ENCODE peak calls at places on chromosomes 5 and 9, in nine cellular contexts. One of them, this sample, is unnamed.

GRCh38 chr9:34983209-34983608 is 6.3 kb upstream of the DNAJB5 start:
- DNase-seq in CD8-positive, alpha-beta T cell: no peak
- DNase-seq in choroid plexus epithelial cell: no peak
- DNase-seq in foreskin keratinocyte: no peak
- DNase-seq in NT2/D1: no peak
- DNase-seq in KG1: no peak
- DNase-seq in NCI-H2029: no peak
- DNase-seq in skeletal muscle cell: no peak
- DNase-seq in central memory CD4-positive, alpha-beta T cell: peak
- DNase-seq in this sample: no peak

GRCh38 chr5:57575839-57576238 is 93.2 kb upstream of the ACTBL2 start:
- DNase-seq in foreskin keratinocyte: no peak
- DNase-seq in choroid plexus epithelial cell: no peak
- DNase-seq in central memory CD4-positive, alpha-beta T cell: no peak
- DNase-seq in NCI-H2029: no peak
- DNase-seq in NT2/D1: no peak
- DNase-seq in skeletal muscle cell: no peak
- DNase-seq in KG1: no peak
- DNase-seq in CD8-positive, alpha-beta T cell: no peak
- DNase-seq in this sample: no peak

GRCh38 chr9:134753191-134753590 is 111.6 kb downstream of the COL5A1 start:
- DNase-seq in KG1: no peak
- DNase-seq in central memory CD4-positive, alpha-beta T cell: no peak
- DNase-seq in choroid plexus epithelial cell: no peak
- DNase-seq in NT2/D1: no peak
- DNase-seq in skeletal muscle cell: no peak
- DNase-seq in CD8-positive, alpha-beta T cell: no peak
- DNase-seq in foreskin keratinocyte: no peak
- DNase-seq in NCI-H2029: no peak
- DNase-seq in this sample: no peak

GRCh38 chr5:113495402-113495801 is 7.1 kb upstream of the MCC start:
- DNase-seq in NCI-H2029: no peak
- DNase-seq in skeletal muscle cell: no peak
- DNase-seq in CD8-positive, alpha-beta T cell: no peak
- DNase-seq in choroid plexus epithelial cell: peak
- DNase-seq in NT2/D1: no peak
- DNase-seq in KG1: no peak
- DNase-seq in central memory CD4-positive, alpha-beta T cell: no peak
- DNase-seq in foreskin keratinocyte: no peak
- DNase-seq in this sample: no peak

GRCh38 chr9:122031806-122032205 is 61.3 kb downstream of the TTLL11 start:
- DNase-seq in central memory CD4-positive, alpha-beta T cell: no peak
- DNase-seq in skeletal muscle cell: no peak
- DNase-seq in NT2/D1: no peak
- DNase-seq in CD8-positive, alpha-beta T cell: no peak
- DNase-seq in NCI-H2029: no peak
- DNase-seq in foreskin keratinocyte: no peak
- DNase-seq in KG1: no peak
- DNase-seq in choroid plexus epithelial cell: no peak
- DNase-seq in this sample: no peak

GRCh38 chr9:96460877-96461276 is 10.9 kb downstream of the HABP4 start:
- DNase-seq in skeletal muscle cell: peak
- DNase-seq in choroid plexus epithelial cell: peak
- DNase-seq in central memory CD4-positive, alpha-beta T cell: no peak
- DNase-seq in NCI-H2029: no peak
- DNase-seq in KG1: no peak
- DNase-seq in CD8-positive, alpha-beta T cell: no peak
- DNase-seq in NT2/D1: no peak
- DNase-seq in foreskin keratinocyte: no peak
- DNase-seq in this sample: no peak

GRCh38 chr9:107258919-107259318 is 24.2 kb upstream of the RAD23B start:
- DNase-seq in choroid plexus epithelial cell: no peak
- DNase-seq in central memory CD4-positive, alpha-beta T cell: no peak
- DNase-seq in NT2/D1: no peak
- DNase-seq in NCI-H2029: no peak
- DNase-seq in KG1: no peak
- DNase-seq in skeletal muscle cell: no peak
- DNase-seq in foreskin keratinocyte: no peak
- DNase-seq in CD8-positive, alpha-beta T cell: no peak
- DNase-seq in this sample: no peak

GRCh38 chr5:175657593-175658271 is at the start of gene HRH2:
- DNase-seq in NT2/D1: no peak
- DNase-seq in CD8-positive, alpha-beta T cell: peak
- DNase-seq in central memory CD4-positive, alpha-beta T cell: peak
- DNase-seq in KG1: peak
- DNase-seq in choroid plexus epithelial cell: peak
- DNase-seq in NCI-H2029: no peak
- DNase-seq in foreskin keratinocyte: no peak
- DNase-seq in skeletal muscle cell: no peak
- DNase-seq in this sample: no peak

GRCh38 chr5:37792976-37793328 is 46.9 kb downstream of the GDNF start:
- DNase-seq in KG1: no peak
- DNase-seq in NT2/D1: no peak
- DNase-seq in foreskin keratinocyte: no peak
- DNase-seq in choroid plexus epithelial cell: peak
- DNase-seq in skeletal muscle cell: peak
- DNase-seq in NCI-H2029: no peak
- DNase-seq in central memory CD4-positive, alpha-beta T cell: no peak
- DNase-seq in CD8-positive, alpha-beta T cell: no peak
- DNase-seq in this sample: peak

GRCh38 chr9:91037511-91038482 is 236.2 kb downstream of the SYK start:
- DNase-seq in NCI-H2029: no peak
- DNase-seq in NT2/D1: no peak
- DNase-seq in CD8-positive, alpha-beta T cell: no peak
- DNase-seq in foreskin keratinocyte: no peak
- DNase-seq in choroid plexus epithelial cell: peak
- DNase-seq in central memory CD4-positive, alpha-beta T cell: no peak
- DNase-seq in KG1: no peak
- DNase-seq in skeletal muscle cell: peak
- DNase-seq in this sample: peak

GRCh38 chr9:127450170-127450830 is 906 bp downstream of the RPL12 start:
- DNase-seq in central memory CD4-positive, alpha-beta T cell: no peak
- DNase-seq in NT2/D1: no peak
- DNase-seq in choroid plexus epithelial cell: peak
- DNase-seq in KG1: no peak
- DNase-seq in NCI-H2029: no peak
- DNase-seq in foreskin keratinocyte: no peak
- DNase-seq in CD8-positive, alpha-beta T cell: no peak
- DNase-seq in skeletal muscle cell: no peak
- DNase-seq in this sample: peak

GRCh38 chr9:69502671-69503301 is 169.4 kb downstream of the APBA1 start:
- DNase-seq in foreskin keratinocyte: peak
- DNase-seq in choroid plexus epithelial cell: peak
- DNase-seq in KG1: no peak
- DNase-seq in CD8-positive, alpha-beta T cell: no peak
- DNase-seq in skeletal muscle cell: peak
- DNase-seq in central memory CD4-positive, alpha-beta T cell: no peak
- DNase-seq in NT2/D1: no peak
- DNase-seq in NCI-H2029: no peak
- DNase-seq in this sample: no peak

GRCh38 chr5:65066787-65067506 is 298.2 kb downstream of the CWC27 start:
- DNase-seq in foreskin keratinocyte: no peak
- DNase-seq in NCI-H2029: no peak
- DNase-seq in choroid plexus epithelial cell: no peak
- DNase-seq in NT2/D1: no peak
- DNase-seq in KG1: no peak
- DNase-seq in skeletal muscle cell: no peak
- DNase-seq in central memory CD4-positive, alpha-beta T cell: no peak
- DNase-seq in CD8-positive, alpha-beta T cell: no peak
- DNase-seq in this sample: no peak

GRCh38 chr5:156096259-156096658 is 230.7 kb upstream of the SGCD start:
- DNase-seq in choroid plexus epithelial cell: no peak
- DNase-seq in NCI-H2029: no peak
- DNase-seq in KG1: no peak
- DNase-seq in foreskin keratinocyte: no peak
- DNase-seq in central memory CD4-positive, alpha-beta T cell: no peak
- DNase-seq in NT2/D1: no peak
- DNase-seq in CD8-positive, alpha-beta T cell: no peak
- DNase-seq in skeletal muscle cell: no peak
- DNase-seq in this sample: no peak

GRCh38 chr9:109143881-109144562 is 23.0 kb downstream of the FRRS1L start:
- DNase-seq in CD8-positive, alpha-beta T cell: no peak
- DNase-seq in NT2/D1: no peak
- DNase-seq in NCI-H2029: peak
- DNase-seq in central memory CD4-positive, alpha-beta T cell: peak
- DNase-seq in skeletal muscle cell: no peak
- DNase-seq in foreskin keratinocyte: no peak
- DNase-seq in KG1: no peak
- DNase-seq in choroid plexus epithelial cell: peak
- DNase-seq in this sample: no peak

GRCh38 chr9:110648698-110649097 is 19.9 kb upstream of the MUSK start:
- DNase-seq in KG1: no peak
- DNase-seq in foreskin keratinocyte: no peak
- DNase-seq in CD8-positive, alpha-beta T cell: no peak
- DNase-seq in skeletal muscle cell: no peak
- DNase-seq in choroid plexus epithelial cell: no peak
- DNase-seq in NCI-H2029: no peak
- DNase-seq in central memory CD4-positive, alpha-beta T cell: no peak
- DNase-seq in NT2/D1: no peak
- DNase-seq in this sample: no peak

GRCh38 chr9:93680445-93681315 is 104.3 kb downstream of the PHF2 start:
- DNase-seq in central memory CD4-positive, alpha-beta T cell: no peak
- DNase-seq in KG1: no peak
- DNase-seq in NCI-H2029: no peak
- DNase-seq in choroid plexus epithelial cell: no peak
- DNase-seq in NT2/D1: no peak
- DNase-seq in foreskin keratinocyte: no peak
- DNase-seq in CD8-positive, alpha-beta T cell: peak
- DNase-seq in skeletal muscle cell: no peak
- DNase-seq in this sample: no peak

GRCh38 chr9:12817702-12818101 is 42.9 kb downstream of the LURAP1L start:
- DNase-seq in CD8-positive, alpha-beta T cell: no peak
- DNase-seq in skeletal muscle cell: peak
- DNase-seq in NT2/D1: no peak
- DNase-seq in choroid plexus epithelial cell: peak
- DNase-seq in central memory CD4-positive, alpha-beta T cell: no peak
- DNase-seq in NCI-H2029: no peak
- DNase-seq in foreskin keratinocyte: peak
- DNase-seq in KG1: no peak
- DNase-seq in this sample: no peak

GRCh38 chr5:135246923-135247795 is 151.9 kb downstream of the MACROH2A1 start:
- DNase-seq in choroid plexus epithelial cell: peak
- DNase-seq in NCI-H2029: no peak
- DNase-seq in NT2/D1: no peak
- DNase-seq in central memory CD4-positive, alpha-beta T cell: no peak
- DNase-seq in skeletal muscle cell: peak
- DNase-seq in CD8-positive, alpha-beta T cell: no peak
- DNase-seq in KG1: no peak
- DNase-seq in foreskin keratinocyte: peak
- DNase-seq in this sample: peak

GRCh38 chr5:154740483-154740882 is 14.7 kb upstream of the LARP1 start:
- DNase-seq in KG1: no peak
- DNase-seq in foreskin keratinocyte: no peak
- DNase-seq in CD8-positive, alpha-beta T cell: no peak
- DNase-seq in skeletal muscle cell: no peak
- DNase-seq in central memory CD4-positive, alpha-beta T cell: no peak
- DNase-seq in NCI-H2029: no peak
- DNase-seq in choroid plexus epithelial cell: peak
- DNase-seq in NT2/D1: no peak
- DNase-seq in this sample: peak

GRCh38 chr9:4831119-4831518 is 38.4 kb downstream of the RCL1 start:
- DNase-seq in CD8-positive, alpha-beta T cell: no peak
- DNase-seq in NT2/D1: no peak
- DNase-seq in NCI-H2029: no peak
- DNase-seq in KG1: no peak
- DNase-seq in choroid plexus epithelial cell: no peak
- DNase-seq in foreskin keratinocyte: peak
- DNase-seq in central memory CD4-positive, alpha-beta T cell: no peak
- DNase-seq in skeletal muscle cell: no peak
- DNase-seq in this sample: no peak

GRCh38 chr9:7756088-7756487 is 43.5 kb downstream of the DMAC1 start:
- DNase-seq in skeletal muscle cell: no peak
- DNase-seq in central memory CD4-positive, alpha-beta T cell: peak
- DNase-seq in foreskin keratinocyte: peak
- DNase-seq in KG1: no peak
- DNase-seq in NCI-H2029: no peak
- DNase-seq in CD8-positive, alpha-beta T cell: no peak
- DNase-seq in choroid plexus epithelial cell: peak
- DNase-seq in NT2/D1: no peak
- DNase-seq in this sample: no peak

GRCh38 chr9:101737165-101737704 is 1.2 kb downstream of the GRIN3A start:
- DNase-seq in central memory CD4-positive, alpha-beta T cell: no peak
- DNase-seq in foreskin keratinocyte: no peak
- DNase-seq in choroid plexus epithelial cell: no peak
- DNase-seq in CD8-positive, alpha-beta T cell: no peak
- DNase-seq in NCI-H2029: no peak
- DNase-seq in NT2/D1: no peak
- DNase-seq in skeletal muscle cell: no peak
- DNase-seq in KG1: no peak
- DNase-seq in this sample: no peak

GRCh38 chr5:65481635-65482271 is at the start of gene ADAMTS6:
- DNase-seq in NCI-H2029: peak
- DNase-seq in KG1: peak
- DNase-seq in foreskin keratinocyte: peak
- DNase-seq in central memory CD4-positive, alpha-beta T cell: peak
- DNase-seq in choroid plexus epithelial cell: peak
- DNase-seq in NT2/D1: peak
- DNase-seq in skeletal muscle cell: peak
- DNase-seq in CD8-positive, alpha-beta T cell: peak
- DNase-seq in this sample: peak